ENCODE peak calls at places on chromosome 11, in four cellular contexts. O, Y, N and F are unnamed samples.

GRCh38 chr11:124915541-124916369 is 3.3 kb upstream of the HEPN1 start:
- DNase-seq in O (no peak), Y (no peak), N (peak), F (no peak)

GRCh38 chr11:59771605-59772004 is 16.4 kb downstream of the STX3 start:
- DNase-seq in O (no peak), Y (no peak), N (no peak), F (no peak)

GRCh38 chr11:114289779-114290178 is 6.4 kb upstream of the NNMT start:
- DNase-seq in O (no peak), Y (no peak), N (no peak), F (no peak)

GRCh38 chr11:44931466-44931865 is 19.2 kb downstream of the TP53I11 start:
- DNase-seq in O (no peak), Y (no peak), N (peak), F (no peak)

GRCh38 chr11:112453601-112454577 is 193.2 kb upstream of the PLET1 start:
- DNase-seq in O (peak), Y (no peak), N (peak), F (no peak)

GRCh38 chr11:64852804-64853520 is 8.5 kb upstream of the CDC42BPG start:
- DNase-seq in O (no peak), Y (no peak), N (no peak), F (no peak)

GRCh38 chr11:6615046-6615445 is 3.0 kb upstream of the TAF10 start:
- DNase-seq in O (no peak), Y (no peak), N (no peak), F (no peak)

GRCh38 chr11:6657346-6657745 is 1.7 kb upstream of the DCHS1 start:
- DNase-seq in O (no peak), Y (no peak), N (no peak), F (no peak)